ENCODE peak calls at places on chromosomes 7 and 10, in seven cellular contexts. One of them, this sample, is unnamed.

GRCh38 chr10:114987995-114988394 is 50.0 kb downstream of the TRUB1 start:
- DNase-seq in ascending aorta: no peak
- DNase-seq in GM23248: peak
- DNase-seq in NCI-H446: no peak
- DNase-seq in T follicular helper cell: no peak
- DNase-seq in G401: no peak
- DNase-seq in stimulated activated CD8-positive, alpha-beta memory T cell treated with anti-CD3 and anti-CD28 coated beads, Interleukin-4, amount 100 ng/mL, for 24 hours: no peak
- DNase-seq in this sample: no peak

GRCh38 chr10:71600856-71601255 is 118.7 kb downstream of the C10orf105 start:
- DNase-seq in T follicular helper cell: no peak
- DNase-seq in GM23248: peak
- DNase-seq in ascending aorta: no peak
- DNase-seq in NCI-H446: no peak
- DNase-seq in G401: no peak
- DNase-seq in stimulated activated CD8-positive, alpha-beta memory T cell treated with anti-CD3 and anti-CD28 coated beads, Interleukin-4, amount 100 ng/mL, for 24 hours: no peak
- DNase-seq in this sample: no peak

GRCh38 chr10:125007436-125007835 is 65.5 kb downstream of the ZRANB1 start:
- DNase-seq in T follicular helper cell: no peak
- DNase-seq in NCI-H446: no peak
- DNase-seq in G401: no peak
- DNase-seq in stimulated activated CD8-positive, alpha-beta memory T cell treated with anti-CD3 and anti-CD28 coated beads, Interleukin-4, amount 100 ng/mL, for 24 hours: no peak
- DNase-seq in GM23248: no peak
- DNase-seq in ascending aorta: no peak
- DNase-seq in this sample: no peak

GRCh38 chr10:79393924-79394610 is 46.8 kb downstream of the PPIF start:
- DNase-seq in G401: no peak
- DNase-seq in ascending aorta: no peak
- DNase-seq in NCI-H446: no peak
- DNase-seq in GM23248: no peak
- DNase-seq in stimulated activated CD8-positive, alpha-beta memory T cell treated with anti-CD3 and anti-CD28 coated beads, Interleukin-4, amount 100 ng/mL, for 24 hours: no peak
- DNase-seq in T follicular helper cell: no peak
- DNase-seq in this sample: no peak

GRCh38 chr7:138814806-138815332 is 16.9 kb upstream of the ATP6V0A4 start:
- DNase-seq in T follicular helper cell: no peak
- DNase-seq in stimulated activated CD8-positive, alpha-beta memory T cell treated with anti-CD3 and anti-CD28 coated beads, Interleukin-4, amount 100 ng/mL, for 24 hours: no peak
- DNase-seq in ascending aorta: no peak
- DNase-seq in NCI-H446: no peak
- DNase-seq in G401: no peak
- DNase-seq in GM23248: no peak
- DNase-seq in this sample: no peak

GRCh38 chr7:37495574-37496184 is 47.0 kb upstream of the ELMO1 start:
- DNase-seq in ascending aorta: no peak
- DNase-seq in NCI-H446: peak
- DNase-seq in T follicular helper cell: no peak
- DNase-seq in GM23248: peak
- DNase-seq in stimulated activated CD8-positive, alpha-beta memory T cell treated with anti-CD3 and anti-CD28 coated beads, Interleukin-4, amount 100 ng/mL, for 24 hours: no peak
- DNase-seq in G401: peak
- DNase-seq in this sample: peak

GRCh38 chr7:55965805-55966421 is 1.5 kb downstream of the NIPSNAP2 start:
- DNase-seq in GM23248: peak
- DNase-seq in stimulated activated CD8-positive, alpha-beta memory T cell treated with anti-CD3 and anti-CD28 coated beads, Interleukin-4, amount 100 ng/mL, for 24 hours: no peak
- DNase-seq in NCI-H446: no peak
- DNase-seq in T follicular helper cell: no peak
- DNase-seq in ascending aorta: no peak
- DNase-seq in G401: peak
- DNase-seq in this sample: peak

GRCh38 chr7:138752568-138753518 is 45.0 kb upstream of the TMEM213 start:
- DNase-seq in NCI-H446: peak
- DNase-seq in ascending aorta: peak
- DNase-seq in stimulated activated CD8-positive, alpha-beta memory T cell treated with anti-CD3 and anti-CD28 coated beads, Interleukin-4, amount 100 ng/mL, for 24 hours: peak
- DNase-seq in T follicular helper cell: peak
- DNase-seq in G401: no peak
- DNase-seq in GM23248: peak
- DNase-seq in this sample: no peak

GRCh38 chr10:90352288-90352687 is 505.6 kb downstream of the HTR7 start:
- DNase-seq in T follicular helper cell: no peak
- DNase-seq in ascending aorta: no peak
- DNase-seq in stimulated activated CD8-positive, alpha-beta memory T cell treated with anti-CD3 and anti-CD28 coated beads, Interleukin-4, amount 100 ng/mL, for 24 hours: no peak
- DNase-seq in NCI-H446: no peak
- DNase-seq in GM23248: no peak
- DNase-seq in G401: no peak
- DNase-seq in this sample: no peak

GRCh38 chr10:63171926-63172325 is 38.8 kb downstream of the NRBF2 start:
- DNase-seq in T follicular helper cell: no peak
- DNase-seq in G401: no peak
- DNase-seq in ascending aorta: no peak
- DNase-seq in GM23248: no peak
- DNase-seq in stimulated activated CD8-positive, alpha-beta memory T cell treated with anti-CD3 and anti-CD28 coated beads, Interleukin-4, amount 100 ng/mL, for 24 hours: no peak
- DNase-seq in NCI-H446: no peak
- DNase-seq in this sample: no peak

GRCh38 chr7:130131964-130132875 is 61.9 kb downstream of the KLHDC10 start:
- DNase-seq in NCI-H446: no peak
- DNase-seq in G401: peak
- DNase-seq in T follicular helper cell: no peak
- DNase-seq in ascending aorta: no peak
- DNase-seq in GM23248: no peak
- DNase-seq in stimulated activated CD8-positive, alpha-beta memory T cell treated with anti-CD3 and anti-CD28 coated beads, Interleukin-4, amount 100 ng/mL, for 24 hours: no peak
- DNase-seq in this sample: no peak